ENCODE peak calls at places on chromosomes 4 and X, in nine cellular contexts. One of them, this sample, is unnamed.
A peak's percentile ranks its signal among the peaks of the same experiment; 100 is the strongest.

GRCh38 chr4:2333356-2333841 is 71.5 kb upstream of the MXD4 start:
- DNase-seq in AG04449: no peak
- DNase-seq in fibroblast of pulmonary artery: no peak
- DNase-seq in effector memory CD4-positive, alpha-beta T cell: no peak
- DNase-seq in fibroblast of lung: no peak
- DNase-seq in GM23248: no peak
- DNase-seq in HCT116: no peak
- DNase-seq in ovary: no peak
- DNase-seq in breast epithelium: no peak
- DNase-seq in this sample: no peak

GRCh38 chrX:135431886-135432285 is 10.1 kb downstream of the SMIM10L2A start:
- DNase-seq in breast epithelium: no peak
- DNase-seq in AG04449: no peak
- DNase-seq in fibroblast of pulmonary artery: no peak
- DNase-seq in HCT116: no peak
- DNase-seq in fibroblast of lung: no peak
- DNase-seq in effector memory CD4-positive, alpha-beta T cell: no peak
- DNase-seq in ovary: no peak
- DNase-seq in GM23248: no peak
- DNase-seq in this sample: no peak

GRCh38 chr4:106353786-106354185 is 14.8 kb downstream of the GIMD1 start:
- DNase-seq in effector memory CD4-positive, alpha-beta T cell: no peak
- DNase-seq in ovary: no peak
- DNase-seq in AG04449: no peak
- DNase-seq in breast epithelium: no peak
- DNase-seq in fibroblast of pulmonary artery: peak; percentile 16
- DNase-seq in HCT116: no peak
- DNase-seq in fibroblast of lung: no peak
- DNase-seq in GM23248: peak; percentile 30
- DNase-seq in this sample: no peak

GRCh38 chr4:88054909-88055308 is 47.5 kb downstream of the PKD2 start:
- DNase-seq in ovary: no peak
- DNase-seq in fibroblast of pulmonary artery: peak; percentile 44
- DNase-seq in HCT116: peak; percentile 23
- DNase-seq in GM23248: peak; percentile 54
- DNase-seq in breast epithelium: no peak
- DNase-seq in fibroblast of lung: peak; percentile 62
- DNase-seq in AG04449: no peak
- DNase-seq in effector memory CD4-positive, alpha-beta T cell: no peak
- DNase-seq in this sample: peak; percentile 16

GRCh38 chr4:79682801-79683217 is 274.8 kb upstream of the GK2 start:
- DNase-seq in fibroblast of lung: peak; percentile 43
- DNase-seq in AG04449: no peak
- DNase-seq in breast epithelium: no peak
- DNase-seq in HCT116: no peak
- DNase-seq in GM23248: no peak
- DNase-seq in ovary: no peak
- DNase-seq in fibroblast of pulmonary artery: no peak
- DNase-seq in effector memory CD4-positive, alpha-beta T cell: no peak
- DNase-seq in this sample: no peak

GRCh38 chr4:47615385-47615784 is 130.3 kb downstream of the ATP10D start:
- DNase-seq in AG04449: no peak
- DNase-seq in effector memory CD4-positive, alpha-beta T cell: no peak
- DNase-seq in fibroblast of pulmonary artery: peak; percentile 32
- DNase-seq in ovary: no peak
- DNase-seq in GM23248: peak; percentile 60
- DNase-seq in fibroblast of lung: peak; percentile 12
- DNase-seq in breast epithelium: no peak
- DNase-seq in HCT116: no peak
- DNase-seq in this sample: no peak

GRCh38 chrX:131762802-131763234 is 218.9 kb downstream of the OR13H1 start:
- DNase-seq in GM23248: peak; percentile 21
- DNase-seq in ovary: peak; percentile 76
- DNase-seq in effector memory CD4-positive, alpha-beta T cell: peak; percentile 29
- DNase-seq in breast epithelium: no peak
- DNase-seq in fibroblast of pulmonary artery: no peak
- DNase-seq in HCT116: no peak
- DNase-seq in AG04449: no peak
- DNase-seq in fibroblast of lung: no peak
- DNase-seq in this sample: no peak

GRCh38 chrX:85611926-85612325 is 232.5 kb upstream of the POF1B start:
- DNase-seq in breast epithelium: no peak
- DNase-seq in ovary: no peak
- DNase-seq in AG04449: no peak
- DNase-seq in HCT116: no peak
- DNase-seq in effector memory CD4-positive, alpha-beta T cell: no peak
- DNase-seq in fibroblast of lung: peak; percentile 24
- DNase-seq in GM23248: peak; percentile 21
- DNase-seq in fibroblast of pulmonary artery: peak; percentile 23
- DNase-seq in this sample: peak; percentile 6

GRCh38 chrX:14026121-14026520 is 3.6 kb downstream of the GEMIN8 start:
- DNase-seq in fibroblast of lung: no peak
- DNase-seq in HCT116: no peak
- DNase-seq in fibroblast of pulmonary artery: no peak
- DNase-seq in ovary: no peak
- DNase-seq in GM23248: no peak
- DNase-seq in AG04449: no peak
- DNase-seq in breast epithelium: no peak
- DNase-seq in effector memory CD4-positive, alpha-beta T cell: no peak
- DNase-seq in this sample: no peak

GRCh38 chrX:14029039-14029424 is 660 bp downstream of the GEMIN8 start:
- DNase-seq in ovary: no peak
- DNase-seq in breast epithelium: no peak
- DNase-seq in effector memory CD4-positive, alpha-beta T cell: no peak
- DNase-seq in fibroblast of pulmonary artery: no peak
- DNase-seq in GM23248: no peak
- DNase-seq in fibroblast of lung: peak; percentile 2
- DNase-seq in HCT116: no peak
- DNase-seq in AG04449: no peak
- DNase-seq in this sample: no peak

GRCh38 chrX:14028473-14028872 is 1.2 kb downstream of the GEMIN8 start:
- DNase-seq in fibroblast of pulmonary artery: no peak
- DNase-seq in breast epithelium: no peak
- DNase-seq in AG04449: no peak
- DNase-seq in ovary: no peak
- DNase-seq in HCT116: no peak
- DNase-seq in effector memory CD4-positive, alpha-beta T cell: no peak
- DNase-seq in fibroblast of lung: no peak
- DNase-seq in GM23248: no peak
- DNase-seq in this sample: no peak

GRCh38 chrX:14027031-14027430 is 2.7 kb downstream of the GEMIN8 start:
- DNase-seq in ovary: no peak
- DNase-seq in fibroblast of lung: no peak
- DNase-seq in effector memory CD4-positive, alpha-beta T cell: no peak
- DNase-seq in breast epithelium: no peak
- DNase-seq in AG04449: no peak
- DNase-seq in GM23248: peak; percentile 23
- DNase-seq in HCT116: no peak
- DNase-seq in fibroblast of pulmonary artery: peak; percentile 13
- DNase-seq in this sample: no peak

DNA sequence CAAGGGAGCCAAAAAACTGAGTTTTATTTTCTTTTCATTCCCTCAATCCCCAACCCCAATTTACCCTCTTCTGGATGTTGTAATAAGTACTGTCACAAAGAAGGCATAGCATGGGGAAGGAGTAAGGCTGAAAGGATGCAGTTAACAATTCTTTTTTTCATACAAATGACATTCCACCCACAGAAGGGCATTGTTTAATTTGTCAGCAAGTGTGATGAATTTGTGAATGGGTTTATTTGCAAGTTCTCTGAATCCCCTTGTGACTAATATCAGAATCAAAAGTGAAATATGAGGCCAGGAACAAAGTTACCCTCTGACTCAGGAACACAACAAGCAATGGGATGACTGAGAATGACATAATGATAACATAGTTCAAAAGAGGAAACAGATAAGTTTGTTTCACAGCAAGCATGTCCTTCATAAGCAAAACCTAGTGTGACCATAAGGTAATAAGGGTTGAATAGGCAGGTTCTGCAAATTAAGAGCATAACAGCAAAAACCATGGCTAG is 2.1 kb downstream of the GEMIN8 start:
- DNase-seq in GM23248: peak; percentile 77
- DNase-seq in breast epithelium: no peak
- DNase-seq in fibroblast of pulmonary artery: peak; percentile 58
- DNase-seq in ovary: no peak
- DNase-seq in effector memory CD4-positive, alpha-beta T cell: no peak
- DNase-seq in HCT116: no peak
- DNase-seq in AG04449: no peak
- DNase-seq in fibroblast of lung: peak; percentile 54
- DNase-seq in this sample: no peak
- H3K4me3 ChIP-seq in GM23248: peak overlapping the region; percentile 89
- H3K4me3 ChIP-seq in breast epithelium: no peak overlapping the region
- H3K4me3 ChIP-seq in fibroblast of pulmonary artery: no peak overlapping the region
- H3K4me3 ChIP-seq in ovary: no peak overlapping the region
- H3K4me3 ChIP-seq in effector memory CD4-positive, alpha-beta T cell: no peak overlapping the region
- H3K4me3 ChIP-seq in HCT116: peak overlapping the region; percentile 69
- H3K4me3 ChIP-seq in AG04449: no peak overlapping the region
- H3K4me3 ChIP-seq in fibroblast of lung: no peak overlapping the region
- H3K4me3 ChIP-seq in this sample: no peak overlapping the region

DNA sequence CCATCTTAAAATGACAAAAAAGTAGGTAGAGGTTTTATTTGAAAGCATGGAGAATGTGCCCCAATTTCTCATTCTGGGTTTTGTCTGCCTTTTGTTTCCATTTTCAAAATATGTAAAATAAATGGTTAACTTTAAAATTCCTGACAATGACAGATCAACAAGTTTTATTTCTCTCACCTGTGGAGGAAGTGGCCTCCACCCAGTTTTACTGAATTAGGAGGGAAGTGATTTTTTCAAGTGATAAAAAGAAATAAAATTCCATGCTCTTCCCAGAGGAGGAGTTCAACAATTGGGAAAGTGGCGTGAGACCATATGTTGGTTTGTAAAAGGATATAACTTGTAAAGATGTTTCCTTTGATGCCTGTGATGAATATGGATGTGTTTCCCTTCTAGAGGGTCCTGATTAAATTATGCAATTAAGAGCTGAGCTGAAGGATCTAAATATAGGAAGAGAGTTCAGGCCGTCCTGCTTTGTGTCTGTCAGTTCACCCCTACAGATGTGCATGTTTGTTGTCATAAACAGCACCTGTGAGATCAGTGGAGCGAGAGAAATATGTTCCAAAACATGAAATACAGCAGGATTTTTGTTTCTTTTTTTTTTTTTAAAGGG is 19.5 kb downstream of the SMAD1 start:
- DNase-seq in breast epithelium: no peak
- DNase-seq in GM23248: no peak
- DNase-seq in HCT116: no peak
- DNase-seq in effector memory CD4-positive, alpha-beta T cell: no peak
- DNase-seq in ovary: no peak
- DNase-seq in fibroblast of pulmonary artery: no peak
- DNase-seq in AG04449: no peak
- DNase-seq in fibroblast of lung: no peak
- DNase-seq in this sample: no peak
- H3K4me3 ChIP-seq in breast epithelium: no peak overlapping the region
- H3K4me3 ChIP-seq in GM23248: no peak overlapping the region
- H3K4me3 ChIP-seq in HCT116: no peak overlapping the region
- H3K4me3 ChIP-seq in effector memory CD4-positive, alpha-beta T cell: no peak overlapping the region
- H3K4me3 ChIP-seq in ovary: no peak overlapping the region
- H3K4me3 ChIP-seq in fibroblast of pulmonary artery: no peak overlapping the region
- H3K4me3 ChIP-seq in AG04449: no peak overlapping the region
- H3K4me3 ChIP-seq in fibroblast of lung: no peak overlapping the region
- H3K4me3 ChIP-seq in this sample: no peak overlapping the region

GRCh38 chr4:119627267-119628190 is 1.1 kb downstream of the PDE5A start:
- DNase-seq in ovary: peak; percentile 52
- DNase-seq in AG04449: no peak
- DNase-seq in breast epithelium: peak; percentile 58
- DNase-seq in GM23248: peak; percentile 84
- DNase-seq in effector memory CD4-positive, alpha-beta T cell: peak; percentile 15
- DNase-seq in HCT116: peak; percentile 19
- DNase-seq in fibroblast of lung: peak; percentile 92
- DNase-seq in fibroblast of pulmonary artery: peak; percentile 35
- DNase-seq in this sample: no peak

GRCh38 chr4:119628281-119629141 is at the start of gene PDE5A:
- DNase-seq in HCT116: peak; percentile 70
- DNase-seq in breast epithelium: peak; percentile 82
- DNase-seq in fibroblast of lung: peak; percentile 84
- DNase-seq in fibroblast of pulmonary artery: peak; percentile 71
- DNase-seq in AG04449: no peak
- DNase-seq in GM23248: peak; percentile 90
- DNase-seq in ovary: peak; percentile 74
- DNase-seq in effector memory CD4-positive, alpha-beta T cell: peak; percentile 53
- DNase-seq in this sample: peak; percentile 29

GRCh38 chr4:119629142-119629471 is 503 bp upstream of the PDE5A start:
- DNase-seq in fibroblast of pulmonary artery: no peak
- DNase-seq in breast epithelium: no peak
- DNase-seq in AG04449: no peak
- DNase-seq in ovary: no peak
- DNase-seq in fibroblast of lung: no peak
- DNase-seq in HCT116: no peak
- DNase-seq in GM23248: no peak
- DNase-seq in effector memory CD4-positive, alpha-beta T cell: no peak
- DNase-seq in this sample: no peak

GRCh38 chr4:119626943-119627266 is 1.7 kb downstream of the PDE5A start:
- DNase-seq in AG04449: no peak
- DNase-seq in HCT116: no peak
- DNase-seq in fibroblast of pulmonary artery: no peak
- DNase-seq in GM23248: no peak
- DNase-seq in fibroblast of lung: no peak
- DNase-seq in effector memory CD4-positive, alpha-beta T cell: no peak
- DNase-seq in breast epithelium: no peak
- DNase-seq in ovary: no peak
- DNase-seq in this sample: no peak

DNA sequence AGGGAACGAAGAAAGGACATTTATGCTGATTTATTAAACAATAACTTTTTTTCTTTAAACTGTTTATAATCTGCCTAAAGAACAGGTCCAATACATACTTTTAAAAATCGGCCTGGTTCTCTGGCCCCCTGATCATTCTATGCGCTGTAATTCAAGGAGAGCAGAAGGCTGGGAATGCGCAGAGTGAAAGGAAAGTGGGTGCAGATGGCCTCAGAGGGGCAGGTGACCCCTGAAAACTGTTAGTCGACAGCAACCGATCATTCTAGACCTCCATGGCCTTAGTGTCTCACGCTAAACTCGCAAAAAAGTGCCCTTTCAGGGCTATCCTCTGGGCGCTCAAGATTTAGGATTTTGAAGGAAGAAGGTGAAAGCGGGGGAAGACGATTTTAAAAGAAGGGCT is 2.2 kb downstream of the PDE5A start:
- DNase-seq in HCT116: no peak
- DNase-seq in AG04449: no peak
- DNase-seq in ovary: no peak
- DNase-seq in effector memory CD4-positive, alpha-beta T cell: no peak
- DNase-seq in breast epithelium: no peak
- DNase-seq in GM23248: peak; percentile 15
- DNase-seq in fibroblast of lung: no peak
- DNase-seq in fibroblast of pulmonary artery: no peak
- DNase-seq in this sample: no peak
- H3K4me3 ChIP-seq in HCT116: peak overlapping the region; percentile 78
- H3K4me3 ChIP-seq in AG04449: peak overlapping the region; percentile 88
- H3K4me3 ChIP-seq in ovary: peak overlapping the region; percentile 70
- H3K4me3 ChIP-seq in effector memory CD4-positive, alpha-beta T cell: peak overlapping the region; percentile 77
- H3K4me3 ChIP-seq in breast epithelium: peak overlapping the region; percentile 72
- H3K4me3 ChIP-seq in GM23248: peak overlapping the region; percentile 88
- H3K4me3 ChIP-seq in fibroblast of lung: peak overlapping the region; percentile 99
- H3K4me3 ChIP-seq in fibroblast of pulmonary artery: peak overlapping the region; percentile 75
- H3K4me3 ChIP-seq in this sample: no peak overlapping the region

DNA sequence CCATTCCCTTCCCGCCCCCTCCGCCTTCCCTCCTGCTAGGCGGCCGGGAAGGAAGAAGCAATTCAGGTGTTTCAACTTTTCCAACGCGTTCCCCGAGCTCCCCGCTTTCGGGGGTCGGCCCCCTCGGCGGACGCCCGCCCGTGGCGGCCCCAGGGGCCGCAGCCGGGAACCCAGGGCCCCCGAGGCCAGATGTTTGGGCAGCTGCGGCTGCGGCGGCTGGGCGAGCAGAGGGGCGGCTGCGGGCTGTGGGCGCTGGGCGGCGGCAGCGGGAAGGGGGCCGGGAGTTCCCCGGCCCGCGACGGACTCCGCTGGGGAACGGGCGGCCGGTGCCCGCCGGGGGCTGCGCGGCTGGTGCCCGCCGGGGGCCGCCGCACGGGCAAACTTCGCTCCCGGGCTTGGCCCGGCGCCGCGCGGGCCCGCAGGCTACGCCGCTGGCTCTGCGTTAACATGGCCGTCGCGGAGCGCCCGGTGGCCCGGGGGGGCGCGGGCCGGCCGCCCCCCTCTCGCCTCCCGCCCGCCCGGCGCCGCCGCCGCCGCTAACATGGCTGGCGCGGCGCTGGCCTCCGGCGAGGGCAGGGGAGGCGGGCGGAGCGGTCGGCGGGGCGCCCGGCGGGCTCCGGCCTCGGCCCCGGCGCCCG is 510 bp downstream of the HMGB3 start:
- DNase-seq in fibroblast of lung: no peak
- DNase-seq in fibroblast of pulmonary artery: no peak
- DNase-seq in AG04449: no peak
- DNase-seq in breast epithelium: no peak
- DNase-seq in ovary: no peak
- DNase-seq in GM23248: peak; percentile 24
- DNase-seq in HCT116: no peak
- DNase-seq in effector memory CD4-positive, alpha-beta T cell: peak; percentile 2
- DNase-seq in this sample: no peak
- H3K4me3 ChIP-seq in fibroblast of lung: peak overlapping the region; percentile 43
- H3K4me3 ChIP-seq in fibroblast of pulmonary artery: peak overlapping the region; percentile 47
- H3K4me3 ChIP-seq in AG04449: peak overlapping the region; percentile 60
- H3K4me3 ChIP-seq in breast epithelium: peak overlapping the region; percentile 42
- H3K4me3 ChIP-seq in ovary: peak overlapping the region; percentile 47
- H3K4me3 ChIP-seq in GM23248: peak overlapping the region; percentile 80
- H3K4me3 ChIP-seq in HCT116: peak overlapping the region; percentile 56
- H3K4me3 ChIP-seq in effector memory CD4-positive, alpha-beta T cell: peak overlapping the region; percentile 32
- H3K4me3 ChIP-seq in this sample: peak overlapping the region; percentile 46